ENCODE peak calls at places on chromosomes 6 and 20, in eight cellular contexts. One of them, this sample, is unnamed.
A peak's percentile ranks its signal among the peaks of the same experiment; 100 is the strongest.

GRCh38 chr6:119454694-119455093 is 105.1 kb upstream of the MAN1A1 start:
- DNase-seq in right lobe of liver: no peak
- DNase-seq in A549: no peak
- DNase-seq in IMR-90: no peak
- DNase-seq in heart left ventricle: no peak
- DNase-seq in prostate gland: no peak
- DNase-seq in suprapubic skin: no peak
- DNase-seq in HCT116: no peak
- DNase-seq in this sample: no peak

GRCh38 chr6:159727717-159728440 is 573 bp downstream of the WTAP start:
- DNase-seq in right lobe of liver: no peak
- DNase-seq in A549: no peak
- DNase-seq in IMR-90: no peak
- DNase-seq in heart left ventricle: no peak
- DNase-seq in prostate gland: no peak
- DNase-seq in suprapubic skin: no peak
- DNase-seq in HCT116: no peak
- DNase-seq in this sample: peak; percentile 79

GRCh38 chr20:48802216-48802615 is 25.6 kb downstream of the PREX1 start:
- DNase-seq in right lobe of liver: no peak
- DNase-seq in A549: no peak
- DNase-seq in IMR-90: no peak
- DNase-seq in heart left ventricle: no peak
- DNase-seq in prostate gland: no peak
- DNase-seq in suprapubic skin: no peak
- DNase-seq in HCT116: no peak
- DNase-seq in this sample: no peak

GRCh38 chr20:63829598-63829942 is 1.5 kb downstream of the ZBTB46 start:
- DNase-seq in right lobe of liver: no peak
- DNase-seq in A549: no peak
- DNase-seq in IMR-90: no peak
- DNase-seq in heart left ventricle: no peak
- DNase-seq in prostate gland: no peak
- DNase-seq in suprapubic skin: no peak
- DNase-seq in HCT116: no peak
- DNase-seq in this sample: no peak

GRCh38 chr6:166259296-166259977 is 48.8 kb downstream of the PRR18 start:
- DNase-seq in right lobe of liver: no peak
- DNase-seq in A549: no peak
- DNase-seq in IMR-90: no peak
- DNase-seq in heart left ventricle: no peak
- DNase-seq in prostate gland: no peak
- DNase-seq in suprapubic skin: no peak
- DNase-seq in HCT116: no peak
- DNase-seq in this sample: no peak

GRCh38 chr6:52162940-52163908 is 23.0 kb upstream of the IL17A start:
- DNase-seq in right lobe of liver: no peak
- DNase-seq in A549: peak; percentile 38
- DNase-seq in IMR-90: peak; percentile 30
- DNase-seq in heart left ventricle: no peak
- DNase-seq in prostate gland: no peak
- DNase-seq in suprapubic skin: no peak
- DNase-seq in HCT116: peak; percentile 54
- DNase-seq in this sample: peak; percentile 68

GRCh38 chr6:25963426-25964123 is 973 bp downstream of the TRIM38 start:
- DNase-seq in right lobe of liver: no peak
- DNase-seq in A549: no peak
- DNase-seq in IMR-90: peak; percentile 16
- DNase-seq in heart left ventricle: no peak
- DNase-seq in prostate gland: peak; percentile 33
- DNase-seq in suprapubic skin: no peak
- DNase-seq in HCT116: no peak
- DNase-seq in this sample: peak; percentile 5

GRCh38 chr20:19094959-19095541 is 117.4 kb upstream of the SLC24A3 start:
- DNase-seq in right lobe of liver: no peak
- DNase-seq in A549: peak; percentile 18
- DNase-seq in IMR-90: no peak
- DNase-seq in heart left ventricle: no peak
- DNase-seq in prostate gland: no peak
- DNase-seq in suprapubic skin: no peak
- DNase-seq in HCT116: no peak
- DNase-seq in this sample: no peak

GRCh38 chr20:50642288-50642803 is 49.0 kb downstream of the RIPOR3 start:
- DNase-seq in right lobe of liver: no peak
- DNase-seq in A549: peak; percentile 80
- DNase-seq in IMR-90: no peak
- DNase-seq in heart left ventricle: peak; percentile 53
- DNase-seq in prostate gland: no peak
- DNase-seq in suprapubic skin: no peak
- DNase-seq in HCT116: no peak
- DNase-seq in this sample: no peak

GRCh38 chr6:107124934-107125348 is 9.6 kb upstream of the BEND3 start:
- DNase-seq in right lobe of liver: no peak
- DNase-seq in A549: no peak
- DNase-seq in IMR-90: no peak
- DNase-seq in heart left ventricle: no peak
- DNase-seq in prostate gland: no peak
- DNase-seq in suprapubic skin: no peak
- DNase-seq in HCT116: no peak
- DNase-seq in this sample: no peak

GRCh38 chr20:24850206-24850605 is 98.9 kb upstream of the CST7 start:
- DNase-seq in right lobe of liver: no peak
- DNase-seq in A549: no peak
- DNase-seq in IMR-90: no peak
- DNase-seq in heart left ventricle: no peak
- DNase-seq in prostate gland: no peak
- DNase-seq in suprapubic skin: no peak
- DNase-seq in HCT116: no peak
- DNase-seq in this sample: no peak

GRCh38 chr20:51570755-51571469 is 28.4 kb upstream of the NFATC2 start:
- DNase-seq in right lobe of liver: no peak
- DNase-seq in A549: no peak
- DNase-seq in IMR-90: peak; percentile 17
- DNase-seq in heart left ventricle: peak; percentile 59
- DNase-seq in prostate gland: no peak
- DNase-seq in suprapubic skin: no peak
- DNase-seq in HCT116: no peak
- DNase-seq in this sample: no peak

GRCh38 chr20:25389381-25389857 is 1.2 kb downstream of the ABHD12 start:
- DNase-seq in right lobe of liver: no peak
- DNase-seq in A549: peak; percentile 42
- DNase-seq in IMR-90: peak; percentile 57
- DNase-seq in heart left ventricle: no peak
- DNase-seq in prostate gland: no peak
- DNase-seq in suprapubic skin: no peak
- DNase-seq in HCT116: no peak
- DNase-seq in this sample: peak; percentile 39

GRCh38 chr6:118739976-118740771 is 88.8 kb upstream of the CEP85L start:
- DNase-seq in right lobe of liver: no peak
- DNase-seq in A549: peak; percentile 9
- DNase-seq in IMR-90: peak; percentile 34
- DNase-seq in heart left ventricle: no peak
- DNase-seq in prostate gland: no peak
- DNase-seq in suprapubic skin: no peak
- DNase-seq in HCT116: no peak
- DNase-seq in this sample: peak; percentile 14

GRCh38 chr20:23449400-23449799 is 3.3 kb downstream of the CST11 start:
- DNase-seq in right lobe of liver: no peak
- DNase-seq in A549: no peak
- DNase-seq in IMR-90: no peak
- DNase-seq in heart left ventricle: no peak
- DNase-seq in prostate gland: no peak
- DNase-seq in suprapubic skin: no peak
- DNase-seq in HCT116: no peak
- DNase-seq in this sample: no peak

GRCh38 chr6:13372688-13373487 is 44.6 kb upstream of the TBC1D7 start:
- DNase-seq in right lobe of liver: no peak
- DNase-seq in A549: no peak
- DNase-seq in IMR-90: no peak
- DNase-seq in heart left ventricle: no peak
- DNase-seq in prostate gland: no peak
- DNase-seq in suprapubic skin: no peak
- DNase-seq in HCT116: no peak
- DNase-seq in this sample: no peak

GRCh38 chr6:135181333-135182119 is 418 bp downstream of the MYB start:
- DNase-seq in right lobe of liver: no peak
- DNase-seq in A549: peak; percentile 10
- DNase-seq in IMR-90: no peak
- DNase-seq in heart left ventricle: no peak
- DNase-seq in prostate gland: no peak
- DNase-seq in suprapubic skin: no peak
- DNase-seq in HCT116: no peak
- DNase-seq in this sample: peak; percentile 52

GRCh38 chr6:170174124-170174770 is 116.6 kb downstream of the DLL1 start:
- DNase-seq in right lobe of liver: peak; percentile 62
- DNase-seq in A549: no peak
- DNase-seq in IMR-90: no peak
- DNase-seq in heart left ventricle: no peak
- DNase-seq in prostate gland: peak; percentile 4
- DNase-seq in suprapubic skin: peak; percentile 72
- DNase-seq in HCT116: no peak
- DNase-seq in this sample: no peak

GRCh38 chr6:17032595-17033591 is 69.0 kb upstream of the STMND1 start:
- DNase-seq in right lobe of liver: no peak
- DNase-seq in A549: peak; percentile 40
- DNase-seq in IMR-90: peak; percentile 95
- DNase-seq in heart left ventricle: peak; percentile 68
- DNase-seq in prostate gland: peak; percentile 54
- DNase-seq in suprapubic skin: peak; percentile 82
- DNase-seq in HCT116: no peak
- DNase-seq in this sample: no peak

GRCh38 chr20:41560971-41561370 is 57.2 kb downstream of the CHD6 start:
- DNase-seq in right lobe of liver: no peak
- DNase-seq in A549: no peak
- DNase-seq in IMR-90: no peak
- DNase-seq in heart left ventricle: no peak
- DNase-seq in prostate gland: no peak
- DNase-seq in suprapubic skin: no peak
- DNase-seq in HCT116: no peak
- DNase-seq in this sample: no peak

GRCh38 chr6:159463440-159463839 is 229.6 kb downstream of the SOD2 start:
- DNase-seq in right lobe of liver: no peak
- DNase-seq in A549: peak; percentile 5
- DNase-seq in IMR-90: peak; percentile 10
- DNase-seq in heart left ventricle: no peak
- DNase-seq in prostate gland: no peak
- DNase-seq in suprapubic skin: no peak
- DNase-seq in HCT116: peak; percentile 16
- DNase-seq in this sample: peak; percentile 18

GRCh38 chr6:26103770-26104456 is 16.7 kb downstream of the HFE start:
- DNase-seq in right lobe of liver: peak; percentile 93
- DNase-seq in A549: peak; percentile 93
- DNase-seq in IMR-90: peak; percentile 95
- DNase-seq in heart left ventricle: peak; percentile 87
- DNase-seq in prostate gland: peak; percentile 95
- DNase-seq in suprapubic skin: peak; percentile 94
- DNase-seq in HCT116: peak; percentile 95
- DNase-seq in this sample: peak; percentile 97

GRCh38 chr6:166942393-166943168 is 13.8 kb downstream of the RNASET2 start:
- DNase-seq in right lobe of liver: no peak
- DNase-seq in A549: no peak
- DNase-seq in IMR-90: peak; percentile 46
- DNase-seq in heart left ventricle: no peak
- DNase-seq in prostate gland: no peak
- DNase-seq in suprapubic skin: no peak
- DNase-seq in HCT116: no peak
- DNase-seq in this sample: peak; percentile 78

GRCh38 chr20:17911927-17912326 is 56.7 kb downstream of the SNX5 start:
- DNase-seq in right lobe of liver: no peak
- DNase-seq in A549: no peak
- DNase-seq in IMR-90: no peak
- DNase-seq in heart left ventricle: no peak
- DNase-seq in prostate gland: no peak
- DNase-seq in suprapubic skin: no peak
- DNase-seq in HCT116: no peak
- DNase-seq in this sample: no peak
- TF ChIP-seq POLR2A in right lobe of liver: no peak
- TF ChIP-seq POLR2A in A549: no peak
- TF ChIP-seq POLR2A in IMR-90: no peak
- TF ChIP-seq POLR2A in heart left ventricle: no peak
- TF ChIP-seq POLR2A in prostate gland: no peak
- TF ChIP-seq POLR2A in suprapubic skin: no peak
- TF ChIP-seq POLR2A in HCT116: no peak
- TF ChIP-seq POLR2A in this sample: no peak

DNA sequence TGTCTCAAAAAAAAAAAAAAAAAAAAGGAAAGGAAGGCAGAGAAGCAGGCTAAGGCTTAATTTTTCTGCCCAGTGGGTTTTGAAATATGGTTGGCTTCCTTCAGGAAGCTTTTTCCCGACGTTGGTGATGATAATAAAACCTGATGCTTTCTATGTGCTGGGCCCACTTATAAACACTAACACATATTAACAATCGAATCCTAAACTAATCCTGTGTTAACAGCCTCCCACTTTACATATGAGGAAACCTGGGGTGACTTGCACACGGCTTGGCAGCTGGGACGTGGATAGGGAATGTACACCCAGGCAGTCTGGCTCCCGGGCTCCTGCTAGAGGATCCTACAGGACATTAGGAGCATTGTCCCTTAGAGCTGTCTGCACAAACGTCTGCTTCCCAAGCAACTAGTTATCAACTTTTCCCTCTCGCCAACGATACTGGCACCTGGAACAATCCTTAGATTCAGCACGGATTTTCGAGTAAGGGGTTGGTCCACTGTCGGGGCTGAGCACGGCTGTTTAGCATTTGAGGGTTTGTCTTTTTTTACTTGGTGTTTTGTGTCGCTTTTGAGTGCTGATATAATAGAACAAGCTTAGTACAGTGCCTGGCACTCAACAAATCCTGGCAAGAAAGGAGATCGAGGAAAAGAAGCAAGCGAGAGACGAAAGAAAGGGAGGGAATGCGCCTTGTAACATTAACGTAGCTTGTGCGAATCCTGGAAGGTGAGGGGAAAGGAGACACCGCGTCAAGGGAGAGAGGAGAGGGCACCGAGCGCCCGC is 622 bp upstream of the KIZ start:
- DNase-seq in right lobe of liver: no peak
- DNase-seq in A549: peak; percentile 76
- DNase-seq in IMR-90: peak; percentile 41
- DNase-seq in heart left ventricle: peak; percentile 32
- DNase-seq in prostate gland: peak; percentile 43
- DNase-seq in suprapubic skin: no peak
- DNase-seq in HCT116: peak; percentile 39
- DNase-seq in this sample: no peak
- TF ChIP-seq POLR2A in right lobe of liver: no peak
- TF ChIP-seq POLR2A in A549: no peak
- TF ChIP-seq POLR2A in IMR-90: no peak
- TF ChIP-seq POLR2A in heart left ventricle: no peak
- TF ChIP-seq POLR2A in prostate gland: no peak
- TF ChIP-seq POLR2A in suprapubic skin: no peak
- TF ChIP-seq POLR2A in HCT116: peak; percentile 31
- TF ChIP-seq POLR2A in this sample: no peak

GRCh38 chr20:1894951-1895673 is at the start of gene SIRPA:
- DNase-seq in right lobe of liver: peak; percentile 73
- DNase-seq in A549: peak; percentile 43
- DNase-seq in IMR-90: peak; percentile 64
- DNase-seq in heart left ventricle: peak; percentile 74
- DNase-seq in prostate gland: peak; percentile 58
- DNase-seq in suprapubic skin: no peak
- DNase-seq in HCT116: no peak
- DNase-seq in this sample: peak; percentile 8
- TF ChIP-seq POLR2A in right lobe of liver: no peak
- TF ChIP-seq POLR2A in A549: peak; percentile 49
- TF ChIP-seq POLR2A in IMR-90: peak; percentile 60
- TF ChIP-seq POLR2A in heart left ventricle: no peak
- TF ChIP-seq POLR2A in prostate gland: peak; percentile 27
- TF ChIP-seq POLR2A in suprapubic skin: peak; percentile 13
- TF ChIP-seq POLR2A in HCT116: no peak
- TF ChIP-seq POLR2A in this sample: no peak

GRCh38 chr6:28587011-28587745 is 61.5 kb downstream of the GPX5 start:
- DNase-seq in right lobe of liver: peak; percentile 87
- DNase-seq in A549: peak; percentile 89
- DNase-seq in IMR-90: no peak
- DNase-seq in heart left ventricle: peak; percentile 19
- DNase-seq in prostate gland: peak; percentile 77
- DNase-seq in suprapubic skin: no peak
- DNase-seq in HCT116: no peak
- DNase-seq in this sample: peak; percentile 19
- TF ChIP-seq POLR2A in right lobe of liver: peak; percentile 56
- TF ChIP-seq POLR2A in A549: peak; percentile 73
- TF ChIP-seq POLR2A in IMR-90: no peak
- TF ChIP-seq POLR2A in heart left ventricle: no peak
- TF ChIP-seq POLR2A in prostate gland: no peak
- TF ChIP-seq POLR2A in suprapubic skin: no peak
- TF ChIP-seq POLR2A in HCT116: no peak
- TF ChIP-seq POLR2A in this sample: no peak